ENCODE peak calls at places on chromosomes 16 and 17, in seven cellular contexts. I is H1, T is mesenchymal stem cell, Z is H9, N is IMR-90, U is neuronal stem cell, A is trophoblast cell. O is an unnamed sample.

GRCh38 chr16:14215941-14216340 is 144.8 kb downstream of the MRTFB start:
- DNase-seq in A (no peak), U (no peak), T (no peak), Z (no peak), I (no peak), N (no peak), O (no peak)

GRCh38 chr16:35745191-35745590 is 2285.8 kb downstream of the TP53TG3F start:
- DNase-seq in N (no peak), I (no peak), U (no peak), A (no peak), T (no peak), Z (no peak), O (no peak)

GRCh38 chr16:14280541-14280940 is 209.4 kb downstream of the MRTFB start:
- DNase-seq in U (no peak), N (no peak), I (no peak), Z (no peak), T (no peak), A (no peak), O (no peak)

GRCh38 chr17:56912105-56912999 is 1.5 kb downstream of the TRIM25 start:
- DNase-seq in I (no peak), N (no peak), T (peak), U (no peak), A (no peak), Z (no peak), O (no peak)

GRCh38 chr17:58252141-58252540 is 13.8 kb downstream of the LPO start:
- DNase-seq in U (no peak), T (no peak), A (no peak), N (no peak), Z (peak), I (peak), O (no peak)

GRCh38 chr16:48158296-48158695 is 2.5 kb upstream of the ABCC12 start:
- DNase-seq in Z (no peak), N (peak), A (no peak), T (peak), I (no peak), U (no peak), O (peak)

GRCh38 chr17:62109378-62109902 is 44.4 kb upstream of the MED13 start:
- DNase-seq in I (peak), N (peak), U (peak), Z (peak), A (peak), T (peak), O (peak)

GRCh38 chr17:54426287-54426886 is 474.3 kb upstream of the TOM1L1 start:
- DNase-seq in N (no peak), A (no peak), U (peak), T (no peak), Z (no peak), I (no peak), O (peak)

GRCh38 chr16:73912311-73912710 is 384.3 kb upstream of the PSMD7 start:
- DNase-seq in A (no peak), Z (no peak), U (no peak), N (no peak), I (no peak), T (no peak), O (no peak)

GRCh38 chr16:89020925-89021595 is 44.1 kb upstream of the CBFA2T3 start:
- DNase-seq in T (no peak), I (no peak), Z (no peak), A (no peak), U (no peak), N (no peak), O (no peak)

GRCh38 chr17:77437017-77437416 is 296.2 kb downstream of the SEC14L1 start:
- DNase-seq in A (no peak), U (no peak), Z (no peak), I (no peak), N (peak), T (peak), O (no peak)

GRCh38 chr17:2939714-2940351 is 123.6 kb downstream of the OR1D5 start:
- DNase-seq in U (no peak), Z (peak), N (no peak), A (no peak), T (no peak), I (no peak), O (no peak)
- H3K27ac ChIP-seq in U (no peak), Z (no peak), N (no peak), A (no peak), T (no peak), I (no peak), O (no peak)

DNA sequence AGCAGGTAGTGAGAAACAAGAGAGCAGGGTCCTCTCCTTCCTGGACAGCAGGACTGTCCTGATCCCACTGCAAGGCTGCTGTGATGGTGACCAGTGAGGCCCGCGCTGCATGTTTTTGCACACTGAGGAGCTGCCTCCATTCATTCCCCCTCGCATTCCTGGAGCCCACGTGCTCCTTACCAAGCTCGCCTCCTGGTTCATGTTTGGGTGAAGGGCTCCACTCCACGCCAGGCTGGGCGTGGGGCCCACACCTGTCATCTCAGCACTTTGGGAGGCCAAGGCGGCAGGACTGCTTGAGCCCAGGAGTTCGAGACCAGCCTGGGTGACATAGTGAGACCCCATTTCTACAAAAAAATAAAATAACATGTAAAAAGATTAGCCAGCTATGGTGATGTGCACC is 15.4 kb upstream of the FASN start:
- DNase-seq in A (no peak), Z (no peak), N (no peak), T (no peak), U (no peak), I (no peak), O (no peak)
- H3K18ac ChIP-seq in A (no peak), Z (no peak), N (no peak), T (no peak), U (peak), I (no peak), O (no peak)

GRCh38 chr16:27706156-27706705 is 156.3 kb downstream of the KATNIP start:
- DNase-seq in N (no peak), I (no peak), T (no peak), Z (no peak), U (no peak), A (no peak), O (no peak)
- H3K27ac ChIP-seq in N (no peak), I (no peak), T (no peak), Z (no peak), U (no peak), A (no peak), O (no peak)

DNA sequence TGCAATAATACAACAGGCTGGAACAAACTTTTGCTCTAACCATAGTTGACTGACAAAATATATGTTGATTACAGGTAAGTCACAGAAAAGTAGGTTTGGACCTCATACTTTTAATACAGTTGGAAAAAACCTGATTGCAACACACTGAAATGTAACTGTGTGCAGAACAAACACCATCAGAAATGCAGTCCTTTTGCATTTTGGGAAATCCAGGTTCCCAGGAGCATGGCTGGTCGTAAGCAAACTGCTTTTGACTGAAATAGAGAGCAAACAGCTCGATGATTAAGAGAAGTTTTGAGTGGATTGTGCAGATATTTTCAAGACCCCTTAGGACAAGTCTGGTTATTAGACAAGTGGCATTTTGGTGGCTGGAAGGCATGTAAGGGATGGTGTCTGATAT is 8.0 kb downstream of the IGF2BP1 start:
- DNase-seq in Z (no peak), N (no peak), U (no peak), I (peak), T (no peak), A (no peak), O (no peak)
- H3K18ac ChIP-seq in Z (no peak), N (no peak), U (no peak), I (no peak), T (no peak), A (no peak), O (no peak)

DNA sequence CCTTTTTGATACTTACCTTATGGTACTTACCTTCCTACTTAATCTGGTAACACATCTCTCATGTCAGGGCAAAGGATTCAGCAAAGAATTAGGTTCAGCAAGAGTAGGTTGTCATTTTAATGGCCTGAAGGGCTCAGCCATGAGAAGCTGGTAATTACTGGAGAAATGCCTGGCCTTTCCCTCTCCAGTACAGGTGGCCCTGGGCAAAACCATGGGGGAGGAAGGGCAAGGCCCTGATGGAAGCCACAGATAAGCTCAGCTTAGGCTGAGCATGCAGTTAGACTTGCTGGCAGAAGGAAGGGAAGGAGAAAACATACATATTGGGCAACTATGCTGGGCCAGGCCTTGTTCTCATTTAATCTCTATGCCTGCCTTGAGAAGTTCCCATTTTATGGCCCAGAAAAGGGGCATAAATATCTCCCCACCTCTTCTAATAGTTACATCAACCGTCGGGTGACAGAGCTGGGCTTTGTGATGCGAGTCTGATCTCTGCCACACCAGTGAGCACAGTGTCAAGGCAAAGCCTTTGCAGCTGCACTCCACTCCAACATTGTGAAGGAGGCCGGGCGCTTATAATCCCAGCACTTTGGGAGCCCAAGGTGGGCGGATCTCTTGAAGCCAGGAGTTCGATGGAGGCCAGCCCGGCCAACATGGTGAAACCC is 18.7 kb downstream of the CYB5D2 start:
- DNase-seq in A (peak), Z (no peak), T (no peak), N (no peak), U (no peak), I (no peak), O (peak)
- H3K27ac ChIP-seq in A (peak), Z (no peak), T (peak), N (peak), U (peak), I (no peak), O (peak)

GRCh38 chr17:52515927-52516326 is 357.4 kb upstream of the CA10 start:
- DNase-seq in A (no peak), I (no peak), U (no peak), T (no peak), Z (no peak), N (no peak), O (no peak)
- H3K18ac ChIP-seq in A (no peak), I (no peak), U (no peak), T (no peak), Z (no peak), N (no peak), O (no peak)

GRCh38 chr16:56426585-56426984 is 1.2 kb upstream of the AMFR start:
- DNase-seq in U (no peak), N (peak), T (no peak), Z (no peak), I (no peak), A (peak), O (no peak)

GRCh38 chr16:56424791-56425438 is 430 bp downstream of the AMFR start:
- DNase-seq in Z (peak), U (peak), A (no peak), I (peak), N (no peak), T (peak), O (peak)

GRCh38 chr16:56424404-56424765 is 960 bp downstream of the AMFR start:
- DNase-seq in U (no peak), T (peak), Z (no peak), I (no peak), N (no peak), A (no peak), O (peak)

GRCh38 chr16:56423584-56424403 is 1.6 kb downstream of the AMFR start:
- DNase-seq in N (no peak), A (no peak), U (no peak), I (no peak), T (peak), Z (no peak), O (peak)

DNA sequence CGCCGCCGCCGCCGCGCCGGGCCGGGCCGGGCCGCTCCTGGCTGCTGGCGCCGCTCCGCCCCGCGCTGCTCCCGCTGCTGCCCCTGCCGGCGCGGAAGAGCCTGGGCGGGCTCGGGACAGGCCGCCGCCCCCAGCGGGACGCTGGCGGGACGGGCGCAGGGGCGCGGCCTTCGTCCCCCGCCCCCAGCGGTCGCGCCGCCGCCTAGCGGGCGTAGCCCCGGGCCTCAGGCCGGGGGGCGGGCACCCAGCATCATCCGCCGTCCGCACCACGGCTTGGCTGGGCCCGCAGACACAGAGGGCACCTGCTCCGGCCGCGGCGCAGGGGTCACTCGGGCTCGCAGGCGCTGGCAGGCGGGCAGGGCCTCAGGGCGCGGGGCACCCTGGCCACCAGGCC is at the start of gene AMFR:
- DNase-seq in I (peak), T (peak), Z (peak), A (peak), N (peak), U (peak), O (peak)
- H3K27ac ChIP-seq in I (no peak), T (no peak), Z (no peak), A (peak), N (peak), U (peak), O (peak)

DNA sequence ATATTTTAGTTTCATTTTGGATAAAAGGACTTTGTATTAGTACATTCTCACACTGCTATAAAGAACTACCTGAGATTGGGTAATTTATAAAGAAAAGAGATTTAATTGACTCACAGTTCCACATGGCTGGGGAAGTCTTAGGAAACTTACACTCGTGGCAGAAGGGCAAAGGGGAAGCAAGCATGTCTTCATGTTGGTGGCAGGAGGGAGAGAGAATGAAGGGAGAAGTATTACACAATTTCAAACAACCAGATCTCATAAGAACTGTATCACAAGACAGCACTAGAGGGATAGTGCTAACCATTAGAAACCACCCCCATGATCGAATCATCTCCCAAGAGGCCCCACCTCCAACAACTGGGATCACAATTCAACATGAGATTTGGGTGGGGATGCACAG is 142.9 kb downstream of the USP31 start:
- DNase-seq in A (no peak), Z (no peak), I (no peak), N (no peak), U (no peak), T (no peak), O (no peak)
- H3K18ac ChIP-seq in A (no peak), Z (no peak), I (no peak), N (no peak), U (no peak), T (no peak), O (no peak)

DNA sequence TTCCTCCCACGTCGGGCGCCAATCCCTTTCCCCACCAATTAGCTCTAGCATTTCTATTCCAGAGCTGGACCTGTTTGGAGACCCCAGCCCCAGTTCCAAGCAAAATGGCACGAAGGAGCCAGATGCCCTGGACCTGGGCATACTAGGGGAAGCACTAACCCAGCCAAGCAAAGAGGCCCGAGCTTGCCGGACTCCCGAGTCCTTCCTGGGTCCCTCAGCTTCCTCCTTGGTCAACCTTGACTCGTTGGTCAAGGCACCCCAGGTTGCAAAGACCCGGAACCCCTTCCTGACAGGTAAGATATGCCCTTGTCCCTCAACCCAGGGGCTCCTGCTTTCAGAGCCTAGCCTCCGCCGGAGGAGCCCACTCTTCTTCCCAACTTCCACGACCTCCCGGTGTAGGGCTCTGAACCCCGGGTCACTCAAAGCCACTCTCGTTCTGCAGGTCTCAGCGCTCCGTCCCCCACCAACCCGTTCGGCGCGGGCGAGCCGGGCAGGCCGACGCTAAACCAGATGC is 5.5 kb upstream of the SPATA20 start:
- DNase-seq in A (no peak), T (no peak), U (no peak), Z (no peak), N (no peak), I (no peak), O (no peak)
- H3K27ac ChIP-seq in A (no peak), T (no peak), U (no peak), Z (no peak), N (peak), I (no peak), O (no peak)